ENCODE peak calls at places on chromosomes 5 and 9, in seven cellular contexts. D, X, I, E, P, N and F are unnamed samples.

GRCh38 chr9:101791938-101792337 is 53.5 kb upstream of the GRIN3A start:
- DNase-seq in D (no peak), X (peak; percentile 46), P (peak; percentile 59), E (no peak), N (peak; percentile 49), I (no peak), F (no peak)

GRCh38 chr9:128214571-128215490 is 11.7 kb downstream of the DNM1 start:
- DNase-seq in D (no peak), E (no peak), N (no peak), X (no peak), I (no peak), P (no peak), F (no peak)

GRCh38 chr9:107242073-107243063 is 40.7 kb upstream of the RAD23B start:
- DNase-seq in N (no peak), P (no peak), E (no peak), D (no peak), I (no peak), X (no peak), F (no peak)

GRCh38 chr5:67030289-67031069 is 166.1 kb downstream of the CD180 start:
- DNase-seq in E (no peak), D (no peak), X (no peak), I (no peak), N (no peak), P (no peak), F (no peak)

GRCh38 chr9:104858271-104858670 is 69.7 kb downstream of the ABCA1 start:
- DNase-seq in E (no peak), P (no peak), I (no peak), X (no peak), D (no peak), N (no peak), F (no peak)

GRCh38 chr9:77384406-77384805 is 207.1 kb downstream of the VPS13A start:
- DNase-seq in N (no peak), I (no peak), P (no peak), X (peak; percentile 12), D (no peak), E (no peak), F (no peak)

GRCh38 chr5:108367679-108368334 is 14.1 kb downstream of the FBXL17 start:
- DNase-seq in I (no peak), D (no peak), N (no peak), X (no peak), E (no peak), P (no peak), F (no peak)

GRCh38 chr9:100011062-100011681 is 87.6 kb downstream of the ERP44 start:
- DNase-seq in P (peak; percentile 57), X (peak; percentile 70), N (peak; percentile 28), E (no peak), I (no peak), D (no peak), F (no peak)

GRCh38 chr5:142428036-142428772 is 103.4 kb upstream of the SPRY4 start:
- DNase-seq in D (no peak), X (peak; percentile 64), E (no peak), N (no peak), I (no peak), P (no peak), F (no peak)

GRCh38 chr9:35798658-35799366 is 7.4 kb downstream of the NPR2 start:
- DNase-seq in P (peak; percentile 44), D (no peak), I (no peak), X (no peak), E (no peak), N (no peak), F (no peak)

GRCh38 chr5:5810461-5810860 is 388.0 kb downstream of the ICE1 start:
- DNase-seq in D (no peak), N (no peak), E (no peak), P (no peak), I (peak; percentile 60), X (no peak), F (peak; percentile 40)

GRCh38 chr9:115674091-115674490 is 479.5 kb upstream of the PAPPA start:
- DNase-seq in N (no peak), I (no peak), E (no peak), D (no peak), X (no peak), P (no peak), F (no peak)

GRCh38 chr9:27453860-27454553 is 70.1 kb upstream of the IFNK start:
- DNase-seq in I (no peak), X (no peak), N (no peak), D (no peak), P (no peak), E (no peak), F (no peak)

GRCh38 chr9:109453210-109453842 is 44.8 kb downstream of the PTPN3 start:
- DNase-seq in P (no peak), E (no peak), D (no peak), I (no peak), N (no peak), X (no peak), F (no peak)

GRCh38 chr9:127541865-127542264 is 70.2 kb upstream of the STXBP1 start:
- DNase-seq in E (peak; percentile 78), D (no peak), I (peak; percentile 65), N (no peak), P (no peak), X (no peak), F (peak; percentile 45)

DNA sequence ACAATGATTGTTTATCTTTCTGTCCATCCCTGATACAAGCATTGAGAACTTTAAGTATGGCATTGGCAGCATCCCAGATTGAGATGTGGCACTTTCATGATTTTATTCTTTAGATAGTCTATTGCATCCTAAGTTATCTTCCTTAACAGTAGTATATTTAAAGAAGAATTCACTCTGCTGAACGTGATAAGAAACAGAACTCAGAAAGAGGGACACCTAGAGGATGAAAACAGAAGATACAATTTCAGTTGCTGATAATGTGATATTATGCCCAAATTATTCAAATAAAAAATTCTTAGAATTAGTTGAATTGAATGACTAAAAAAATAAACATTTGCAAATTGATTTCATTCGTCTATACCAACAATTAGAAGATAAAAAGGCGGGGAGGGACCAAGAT is 218.1 kb upstream of the DMRTA1 start:
- DNase-seq in D (no peak), P (no peak), E (no peak), N (no peak), I (no peak), X (no peak), F (no peak)
- TF ChIP-seq CTCF in D (peak; percentile 41), P (peak; percentile 18), E (no peak), N (peak; percentile 32), I (peak; percentile 10), X (no peak), F (peak; percentile 29)

GRCh38 chr9:91809581-91810285 is 140.3 kb downstream of the ROR2 start:
- DNase-seq in E (no peak), X (no peak), I (no peak), P (no peak), D (no peak), N (no peak), F (no peak)
- H3K4me3 ChIP-seq in E (no peak overlapping the region), X (no peak overlapping the region), I (no peak overlapping the region), P (no peak overlapping the region), D (no peak overlapping the region), N (no peak overlapping the region), F (no peak overlapping the region)

GRCh38 chr5:80194470-80194869 is 61.4 kb downstream of the SERINC5 start:
- DNase-seq in X (no peak), I (no peak), N (no peak), P (no peak), E (no peak), D (no peak), F (no peak)
- H3K4me1 ChIP-seq in X (peaks cover 17% of the 10 kb centered on the region), I (peaks cover 73% of the 10 kb centered on the region), N (no peaks in the 10 kb centered on the region), P (peaks cover 20% of the 10 kb centered on the region), E (peaks cover 38% of the 10 kb centered on the region), D (peaks cover 31% of the 10 kb centered on the region), F (peaks cover 81% of the 10 kb centered on the region)

DNA sequence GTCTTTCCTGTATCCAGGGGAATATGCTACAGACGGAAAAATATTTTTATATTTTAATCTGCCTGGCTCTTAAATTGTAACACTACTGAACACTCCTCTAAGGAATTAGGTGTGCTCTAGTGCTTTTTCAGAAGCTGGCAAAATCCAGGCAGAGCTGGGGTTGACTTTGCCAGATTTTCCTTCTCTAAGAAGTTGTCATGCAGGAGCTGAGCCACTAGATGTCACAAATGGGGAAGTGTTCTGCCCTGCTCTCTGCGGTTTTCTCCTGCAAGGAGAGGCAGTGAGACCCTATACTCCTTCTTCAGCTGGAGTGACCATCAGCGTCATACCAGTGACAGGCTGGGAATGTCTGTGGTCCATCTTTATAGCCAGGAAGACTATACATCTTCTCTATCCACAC is 112.5 kb downstream of the HAPLN1 start:
- DNase-seq in P (peak; percentile 63), I (no peak), E (no peak), X (peak; percentile 56), N (peak; percentile 21), D (no peak), F (no peak)
- TF ChIP-seq CTCF in P (peak; percentile 81), I (no peak), E (peak; percentile 9), X (peak; percentile 58), N (peak; percentile 21), D (peak; percentile 30), F (peak; percentile 53)

GRCh38 chr9:131395745-131396479 is 2.0 kb downstream of the PRRC2B start:
- DNase-seq in E (no peak), P (no peak), D (no peak), I (no peak), N (no peak), X (no peak), F (no peak)

GRCh38 chr9:131397100-131397790 is 3.4 kb downstream of the PRRC2B start:
- DNase-seq in X (no peak), P (no peak), E (no peak), D (no peak), N (peak; percentile 31), I (no peak), F (no peak)

GRCh38 chr9:131395027-131395744 is 1.3 kb downstream of the PRRC2B start:
- DNase-seq in E (peak; percentile 77), X (no peak), N (peak; percentile 68), D (peak; percentile 65), I (no peak), P (no peak), F (no peak)

GRCh38 chr9:131398204-131398603 is 4.3 kb downstream of the PRRC2B start:
- DNase-seq in N (no peak), D (no peak), P (no peak), I (peak; percentile 46), E (no peak), X (no peak), F (no peak)

GRCh38 chr9:131396626-131397025 is 2.7 kb downstream of the PRRC2B start:
- DNase-seq in X (no peak), I (no peak), D (no peak), P (no peak), E (no peak), N (no peak), F (no peak)
- H3K4me3 ChIP-seq in X (peak overlapping the region; percentile 67), I (peak overlapping the region; percentile 86), D (peak overlapping the region; percentile 83), P (peak overlapping the region; percentile 32), E (peak overlapping the region; percentile 82), N (no peak overlapping the region), F (peak overlapping the region; percentile 83)

GRCh38 chr5:112511920-112512319 is 92.8 kb upstream of the EPB41L4A start:
- DNase-seq in P (no peak), E (no peak), I (no peak), X (no peak), N (no peak), D (no peak), F (no peak)

GRCh38 chr5:112514062-112514561 is 95.0 kb upstream of the EPB41L4A start:
- DNase-seq in N (no peak), D (no peak), X (no peak), E (no peak), I (no peak), P (no peak), F (no peak)
- H3K4me1 ChIP-seq in N (no peaks in the 10 kb centered on the region), D (no peaks in the 10 kb centered on the region), X (no peaks in the 10 kb centered on the region), E (no peaks in the 10 kb centered on the region), I (no peaks in the 10 kb centered on the region), P (no peaks in the 10 kb centered on the region), F (no peaks in the 10 kb centered on the region)